ENCODE peak calls at places on chromosomes 5 and 9, in seven cellular contexts. One of them, this sample, is unnamed.

GRCh38 chr9:83986223-83986622 is 5.6 kb downstream of the RMI1 start:
- DNase-seq in A549: no peak
- DNase-seq in right lobe of liver: no peak
- DNase-seq in endothelial cell of umbilical vein: no peak
- DNase-seq in HepG2: no peak
- DNase-seq in NB4: no peak
- DNase-seq in spleen: no peak
- DNase-seq in this sample: no peak

GRCh38 chr5:13987843-13988464 is 43.5 kb upstream of the DNAH5 start:
- DNase-seq in right lobe of liver: peak; percentile 35
- DNase-seq in A549: peak; percentile 74
- DNase-seq in NB4: peak; percentile 62
- DNase-seq in endothelial cell of umbilical vein: peak; percentile 64
- DNase-seq in spleen: no peak
- DNase-seq in HepG2: peak; percentile 37
- DNase-seq in this sample: peak; percentile 50

GRCh38 chr5:4511996-4512656 is 628.0 kb upstream of the ADAMTS16 start:
- DNase-seq in HepG2: peak; percentile 9
- DNase-seq in A549: peak; percentile 18
- DNase-seq in right lobe of liver: peak; percentile 22
- DNase-seq in endothelial cell of umbilical vein: no peak
- DNase-seq in spleen: no peak
- DNase-seq in NB4: peak; percentile 47
- DNase-seq in this sample: no peak

GRCh38 chr5:139660105-139660915 is 12.2 kb downstream of the CXXC5 start:
- DNase-seq in NB4: peak; percentile 41
- DNase-seq in HepG2: no peak
- DNase-seq in A549: peak; percentile 68
- DNase-seq in endothelial cell of umbilical vein: peak; percentile 50
- DNase-seq in right lobe of liver: peak; percentile 80
- DNase-seq in spleen: peak; percentile 86
- DNase-seq in this sample: peak; percentile 78

GRCh38 chr5:142012792-142013388 is at the start of gene GNPDA1:
- DNase-seq in A549: peak; percentile 70
- DNase-seq in spleen: peak; percentile 96
- DNase-seq in NB4: peak; percentile 67
- DNase-seq in HepG2: peak; percentile 50
- DNase-seq in endothelial cell of umbilical vein: peak; percentile 67
- DNase-seq in right lobe of liver: peak; percentile 88
- DNase-seq in this sample: peak; percentile 92

GRCh38 chr5:154516475-154516874 is 38.4 kb upstream of the HAND1 start:
- DNase-seq in right lobe of liver: no peak
- DNase-seq in HepG2: no peak
- DNase-seq in NB4: peak; percentile 9
- DNase-seq in spleen: no peak
- DNase-seq in A549: peak; percentile 41
- DNase-seq in endothelial cell of umbilical vein: no peak
- DNase-seq in this sample: no peak

GRCh38 chr9:135704366-135704947 is 2.5 kb downstream of the KCNT1 start:
- DNase-seq in endothelial cell of umbilical vein: no peak
- DNase-seq in spleen: peak; percentile 83
- DNase-seq in NB4: no peak
- DNase-seq in right lobe of liver: no peak
- DNase-seq in A549: no peak
- DNase-seq in HepG2: no peak
- DNase-seq in this sample: no peak

GRCh38 chr9:20512106-20512505 is 110.2 kb downstream of the MLLT3 start:
- DNase-seq in A549: peak; percentile 63
- DNase-seq in NB4: no peak
- DNase-seq in endothelial cell of umbilical vein: peak; percentile 13
- DNase-seq in HepG2: no peak
- DNase-seq in right lobe of liver: no peak
- DNase-seq in spleen: no peak
- DNase-seq in this sample: no peak

GRCh38 chr9:127473501-127473900 is 22.2 kb downstream of the LRSAM1 start:
- DNase-seq in HepG2: no peak
- DNase-seq in right lobe of liver: no peak
- DNase-seq in A549: no peak
- DNase-seq in spleen: no peak
- DNase-seq in endothelial cell of umbilical vein: no peak
- DNase-seq in NB4: no peak
- DNase-seq in this sample: no peak

GRCh38 chr9:126532019-126532462 is 81.7 kb upstream of the LMX1B start:
- DNase-seq in right lobe of liver: no peak
- DNase-seq in A549: no peak
- DNase-seq in NB4: no peak
- DNase-seq in spleen: peak; percentile 76
- DNase-seq in endothelial cell of umbilical vein: no peak
- DNase-seq in HepG2: no peak
- DNase-seq in this sample: no peak

GRCh38 chr5:115575167-115576070 is 26.9 kb downstream of the TICAM2 start:
- DNase-seq in right lobe of liver: no peak
- DNase-seq in NB4: no peak
- DNase-seq in A549: no peak
- DNase-seq in endothelial cell of umbilical vein: peak; percentile 96
- DNase-seq in HepG2: peak; percentile 2
- DNase-seq in spleen: no peak
- DNase-seq in this sample: peak; percentile 17

GRCh38 chr9:788777-789176 is 52.7 kb upstream of the DMRT1 start:
- DNase-seq in HepG2: no peak
- DNase-seq in A549: no peak
- DNase-seq in right lobe of liver: no peak
- DNase-seq in NB4: no peak
- DNase-seq in spleen: no peak
- DNase-seq in endothelial cell of umbilical vein: no peak
- DNase-seq in this sample: no peak

GRCh38 chr9:77438653-77439052 is 209.5 kb downstream of the GNA14 start:
- DNase-seq in NB4: no peak
- DNase-seq in endothelial cell of umbilical vein: peak; percentile 55
- DNase-seq in spleen: no peak
- DNase-seq in right lobe of liver: no peak
- DNase-seq in A549: no peak
- DNase-seq in HepG2: no peak
- DNase-seq in this sample: no peak

GRCh38 chr5:53490747-53491146 is 10.3 kb downstream of the FST start:
- DNase-seq in A549: peak; percentile 39
- DNase-seq in NB4: no peak
- DNase-seq in right lobe of liver: no peak
- DNase-seq in spleen: no peak
- DNase-seq in HepG2: peak; percentile 54
- DNase-seq in endothelial cell of umbilical vein: peak; percentile 11
- DNase-seq in this sample: no peak

GRCh38 chr5:40797273-40798011 is 732 bp downstream of the PRKAA1 start:
- DNase-seq in endothelial cell of umbilical vein: peak; percentile 83
- DNase-seq in right lobe of liver: peak; percentile 79
- DNase-seq in spleen: peak; percentile 94
- DNase-seq in A549: peak; percentile 80
- DNase-seq in NB4: peak; percentile 90
- DNase-seq in HepG2: no peak
- DNase-seq in this sample: peak; percentile 60

GRCh38 chr5:23461576-23461975 is 45.8 kb upstream of the PRDM9 start:
- DNase-seq in NB4: no peak
- DNase-seq in HepG2: peak; percentile 29
- DNase-seq in endothelial cell of umbilical vein: no peak
- DNase-seq in A549: no peak
- DNase-seq in right lobe of liver: no peak
- DNase-seq in spleen: no peak
- DNase-seq in this sample: no peak

GRCh38 chr9:110641350-110641749 is 27.2 kb upstream of the MUSK start:
- DNase-seq in HepG2: no peak
- DNase-seq in NB4: no peak
- DNase-seq in endothelial cell of umbilical vein: no peak
- DNase-seq in A549: no peak
- DNase-seq in right lobe of liver: no peak
- DNase-seq in spleen: no peak
- DNase-seq in this sample: no peak

GRCh38 chr5:77305921-77306320 is 95.4 kb downstream of the PDE8B start:
- DNase-seq in spleen: no peak
- DNase-seq in A549: no peak
- DNase-seq in endothelial cell of umbilical vein: no peak
- DNase-seq in right lobe of liver: no peak
- DNase-seq in NB4: no peak
- DNase-seq in HepG2: no peak
- DNase-seq in this sample: no peak

GRCh38 chr5:73232266-73233041 is 59.5 kb downstream of the TMEM174 start:
- DNase-seq in HepG2: no peak
- DNase-seq in spleen: no peak
- DNase-seq in A549: no peak
- DNase-seq in right lobe of liver: no peak
- DNase-seq in endothelial cell of umbilical vein: no peak
- DNase-seq in NB4: no peak
- DNase-seq in this sample: no peak

GRCh38 chr9:135526089-135526729 is 5.0 kb downstream of the LCN1 start:
- DNase-seq in NB4: no peak
- DNase-seq in endothelial cell of umbilical vein: no peak
- DNase-seq in spleen: no peak
- DNase-seq in right lobe of liver: no peak
- DNase-seq in HepG2: no peak
- DNase-seq in A549: no peak
- DNase-seq in this sample: no peak

GRCh38 chr5:169874626-169875025 is 105.7 kb downstream of the INSYN2B start:
- DNase-seq in NB4: peak; percentile 89
- DNase-seq in right lobe of liver: no peak
- DNase-seq in endothelial cell of umbilical vein: no peak
- DNase-seq in A549: no peak
- DNase-seq in HepG2: no peak
- DNase-seq in spleen: no peak
- DNase-seq in this sample: no peak

GRCh38 chr5:159620853-159621540 is 290.7 kb upstream of the IL12B start:
- DNase-seq in endothelial cell of umbilical vein: no peak
- DNase-seq in A549: no peak
- DNase-seq in right lobe of liver: no peak
- DNase-seq in NB4: no peak
- DNase-seq in spleen: no peak
- DNase-seq in HepG2: no peak
- DNase-seq in this sample: no peak

GRCh38 chr9:125851971-125852370 is 104.8 kb downstream of the PBX3 start:
- DNase-seq in endothelial cell of umbilical vein: no peak
- DNase-seq in right lobe of liver: no peak
- DNase-seq in spleen: no peak
- DNase-seq in NB4: no peak
- DNase-seq in A549: no peak
- DNase-seq in HepG2: no peak
- DNase-seq in this sample: no peak

GRCh38 chr5:79030663-79031480 is 38.6 kb downstream of the DMGDH start:
- DNase-seq in NB4: no peak
- DNase-seq in HepG2: peak; percentile 92
- DNase-seq in A549: no peak
- DNase-seq in spleen: no peak
- DNase-seq in right lobe of liver: peak; percentile 27
- DNase-seq in endothelial cell of umbilical vein: no peak
- DNase-seq in this sample: no peak

GRCh38 chr5:1509346-1510085 is 14.2 kb downstream of the LPCAT1 start:
- DNase-seq in HepG2: no peak
- DNase-seq in A549: no peak
- DNase-seq in NB4: no peak
- DNase-seq in right lobe of liver: no peak
- DNase-seq in spleen: peak; percentile 57
- DNase-seq in endothelial cell of umbilical vein: no peak
- DNase-seq in this sample: no peak

GRCh38 chr5:62431735-62432617 is 19.4 kb downstream of the IPO11 start:
- DNase-seq in A549: no peak
- DNase-seq in endothelial cell of umbilical vein: no peak
- DNase-seq in spleen: no peak
- DNase-seq in HepG2: no peak
- DNase-seq in right lobe of liver: no peak
- DNase-seq in NB4: peak; percentile 88
- DNase-seq in this sample: no peak

GRCh38 chr5:62432618-62433064 is 20.1 kb downstream of the IPO11 start:
- DNase-seq in endothelial cell of umbilical vein: no peak
- DNase-seq in HepG2: no peak
- DNase-seq in A549: no peak
- DNase-seq in NB4: peak; percentile 82
- DNase-seq in right lobe of liver: no peak
- DNase-seq in spleen: no peak
- DNase-seq in this sample: no peak
- TF ChIP-seq POLR2A in endothelial cell of umbilical vein: no peak
- TF ChIP-seq POLR2A in HepG2: no peak
- TF ChIP-seq POLR2A in A549: no peak
- TF ChIP-seq POLR2A in NB4: no peak
- TF ChIP-seq POLR2A in right lobe of liver: no peak
- TF ChIP-seq POLR2A in spleen: no peak
- TF ChIP-seq POLR2A in this sample: no peak

GRCh38 chr5:56588636-56589485 is 226.5 kb upstream of the MAP3K1 start:
- DNase-seq in right lobe of liver: peak; percentile 26
- DNase-seq in endothelial cell of umbilical vein: no peak
- DNase-seq in A549: no peak
- DNase-seq in HepG2: no peak
- DNase-seq in spleen: peak; percentile 92
- DNase-seq in NB4: peak; percentile 35
- DNase-seq in this sample: no peak
- TF ChIP-seq POLR2A in right lobe of liver: no peak
- TF ChIP-seq POLR2A in endothelial cell of umbilical vein: no peak
- TF ChIP-seq POLR2A in A549: no peak
- TF ChIP-seq POLR2A in HepG2: no peak
- TF ChIP-seq POLR2A in spleen: no peak
- TF ChIP-seq POLR2A in NB4: no peak
- TF ChIP-seq POLR2A in this sample: no peak

GRCh38 chr9:98118640-98119601 is at the start of gene TRIM14:
- DNase-seq in HepG2: peak; percentile 69
- DNase-seq in endothelial cell of umbilical vein: peak; percentile 57
- DNase-seq in A549: peak; percentile 47
- DNase-seq in NB4: peak; percentile 91
- DNase-seq in spleen: peak; percentile 94
- DNase-seq in right lobe of liver: peak; percentile 89
- DNase-seq in this sample: peak; percentile 98
- TF ChIP-seq POLR2A in HepG2: peak; percentile 41
- TF ChIP-seq POLR2A in endothelial cell of umbilical vein: no peak
- TF ChIP-seq POLR2A in A549: peak; percentile 34
- TF ChIP-seq POLR2A in NB4: peak; percentile 22
- TF ChIP-seq POLR2A in spleen: no peak
- TF ChIP-seq POLR2A in right lobe of liver: peak; percentile 43
- TF ChIP-seq POLR2A in this sample: peak; percentile 67

GRCh38 chr9:37464426-37465248 is 613 bp downstream of the ZBTB5 start:
- DNase-seq in HepG2: no peak
- DNase-seq in right lobe of liver: peak; percentile 85
- DNase-seq in NB4: peak; percentile 72
- DNase-seq in A549: no peak
- DNase-seq in spleen: peak; percentile 96
- DNase-seq in endothelial cell of umbilical vein: peak; percentile 89
- DNase-seq in this sample: peak; percentile 30

GRCh38 chr9:37464006-37464405 is 1.2 kb downstream of the ZBTB5 start:
- DNase-seq in endothelial cell of umbilical vein: peak; percentile 20
- DNase-seq in A549: no peak
- DNase-seq in right lobe of liver: no peak
- DNase-seq in spleen: no peak
- DNase-seq in HepG2: no peak
- DNase-seq in NB4: no peak
- DNase-seq in this sample: no peak

GRCh38 chr9:37466037-37466709 is 923 bp upstream of the ZBTB5 start:
- DNase-seq in endothelial cell of umbilical vein: peak; percentile 67
- DNase-seq in spleen: peak; percentile 92
- DNase-seq in HepG2: peak; percentile 25
- DNase-seq in right lobe of liver: peak; percentile 72
- DNase-seq in NB4: no peak
- DNase-seq in A549: peak; percentile 93
- DNase-seq in this sample: peak; percentile 19

GRCh38 chr9:37468620-37469019 is 3.4 kb upstream of the ZBTB5 start:
- DNase-seq in right lobe of liver: no peak
- DNase-seq in spleen: no peak
- DNase-seq in endothelial cell of umbilical vein: no peak
- DNase-seq in HepG2: no peak
- DNase-seq in NB4: no peak
- DNase-seq in A549: peak; percentile 32
- DNase-seq in this sample: no peak

GRCh38 chr9:37465249-37466036 is at the start of gene ZBTB5:
- DNase-seq in HepG2: peak; percentile 100
- DNase-seq in right lobe of liver: peak; percentile 99
- DNase-seq in NB4: peak; percentile 97
- DNase-seq in spleen: peak; percentile 99
- DNase-seq in endothelial cell of umbilical vein: peak; percentile 100
- DNase-seq in A549: peak; percentile 100
- DNase-seq in this sample: peak; percentile 61
- TF ChIP-seq POLR2A in HepG2: peak; percentile 84
- TF ChIP-seq POLR2A in right lobe of liver: peak; percentile 89
- TF ChIP-seq POLR2A in NB4: peak; percentile 61
- TF ChIP-seq POLR2A in spleen: no peak
- TF ChIP-seq POLR2A in endothelial cell of umbilical vein: no peak
- TF ChIP-seq POLR2A in A549: peak; percentile 79
- TF ChIP-seq POLR2A in this sample: peak; percentile 57